ENCODE peak calls at places on chromosomes 1 and 21, in eight cellular contexts. N, X, H, A, U, S, V and W are unnamed samples.

GRCh38 chr1:198876371-198876871 is 237.6 kb downstream of the PTPRC start:
- DNase-seq in N (peak), X (peak), H (no peak), A (no peak), U (no peak), S (no peak), V (no peak), W (no peak)

GRCh38 chr1:204453141-204453772 is 41.3 kb downstream of the PIK3C2B start:
- DNase-seq in N (no peak), X (no peak), H (no peak), A (no peak), U (no peak), S (no peak), V (peak), W (no peak)

GRCh38 chr21:42941696-42942085 is 16.3 kb upstream of the ERVH48-1 start:
- DNase-seq in N (no peak), X (no peak), H (no peak), A (no peak), U (no peak), S (no peak), V (peak), W (peak)

GRCh38 chr1:162868972-162869371 is 8.0 kb upstream of the CCDC190 start:
- DNase-seq in N (no peak), X (no peak), H (no peak), A (no peak), U (no peak), S (no peak), V (no peak), W (no peak)

GRCh38 chr1:210031473-210031872 is 93.5 kb downstream of the SYT14 start:
- DNase-seq in N (no peak), X (no peak), H (no peak), A (no peak), U (no peak), S (no peak), V (no peak), W (no peak)

GRCh38 chr1:156592158-156592909 is 758 bp downstream of the NAXE start:
- DNase-seq in N (no peak), X (no peak), H (no peak), A (no peak), U (no peak), S (no peak), V (no peak), W (no peak)

GRCh38 chr1:41387667-41388091 is 26.4 kb downstream of the FOXO6 start:
- DNase-seq in N (peak), X (peak), H (peak), A (no peak), U (peak), S (peak), V (peak), W (peak)

GRCh38 chr1:54474500-54475235 is 68.5 kb upstream of the SSBP3 start:
- DNase-seq in N (peak), X (no peak), H (peak), A (no peak), U (no peak), S (no peak), V (no peak), W (no peak)

GRCh38 chr21:33359446-33359845 is 34.7 kb downstream of the IFNAR1 start:
- DNase-seq in N (no peak), X (no peak), H (no peak), A (no peak), U (no peak), S (no peak), V (no peak), W (no peak)

GRCh38 chr1:78533536-78533935 is 42.8 kb downstream of the PTGFR start:
- DNase-seq in N (no peak), X (no peak), H (no peak), A (no peak), U (no peak), S (no peak), V (no peak), W (no peak)

GRCh38 chr1:29826646-29827045 is 590.3 kb downstream of the PTPRU start:
- DNase-seq in N (no peak), X (no peak), H (no peak), A (no peak), U (no peak), S (no peak), V (no peak), W (no peak)

GRCh38 chr1:77399250-77400086 is 117.6 kb downstream of the AK5 start:
- DNase-seq in N (no peak), X (no peak), H (no peak), A (no peak), U (peak), S (no peak), V (no peak), W (no peak)

GRCh38 chr1:2047749-2048729 is 2.2 kb upstream of the PRKCZ start:
- DNase-seq in N (no peak), X (no peak), H (no peak), A (no peak), U (no peak), S (no peak), V (no peak), W (no peak)

GRCh38 chr1:21232044-21232443 is 55.3 kb upstream of the EIF4G3 start:
- DNase-seq in N (peak), X (peak), H (peak), A (no peak), U (peak), S (peak), V (no peak), W (no peak)

GRCh38 chr1:204032642-204033235 is 40.2 kb upstream of the SOX13 start:
- DNase-seq in N (no peak), X (no peak), H (no peak), A (no peak), U (no peak), S (no peak), V (no peak), W (no peak)

GRCh38 chr1:202233171-202233570 is 39.6 kb downstream of the LGR6 start:
- DNase-seq in N (no peak), X (no peak), H (no peak), A (no peak), U (no peak), S (no peak), V (peak), W (no peak)

GRCh38 chr1:114695430-114696093 is at the start of gene AMPD1:
- DNase-seq in N (no peak), X (no peak), H (peak), A (no peak), U (peak), S (no peak), V (no peak), W (no peak)

GRCh38 chr1:46198026-46198826 is at the start of gene POMGNT1:
- DNase-seq in N (peak), X (peak), H (peak), A (no peak), U (peak), S (peak), V (peak), W (peak)

GRCh38 chr21:43973634-43973955 is 38.5 kb upstream of the TRAPPC10 start:
- DNase-seq in N (no peak), X (no peak), H (no peak), A (no peak), U (no peak), S (no peak), V (no peak), W (no peak)

GRCh38 chr21:36425286-36425685 is 40.1 kb downstream of the CHAF1B start:
- DNase-seq in N (no peak), X (no peak), H (no peak), A (no peak), U (no peak), S (no peak), V (peak), W (no peak)

GRCh38 chr1:15957221-15958090 is 18.4 kb downstream of the ZBTB17 start:
- DNase-seq in N (peak), X (no peak), H (no peak), A (no peak), U (no peak), S (no peak), V (peak), W (no peak)

GRCh38 chr1:155893389-155894142 is 17.6 kb downstream of the RIT1 start:
- DNase-seq in N (peak), X (no peak), H (peak), A (no peak), U (peak), S (no peak), V (peak), W (no peak)

GRCh38 chr1:88650676-88651418 is 33.2 kb upstream of the PKN2 start:
- DNase-seq in N (no peak), X (no peak), H (no peak), A (no peak), U (peak), S (no peak), V (no peak), W (no peak)

GRCh38 chr21:41703857-41704501 is 62.9 kb downstream of the RIPK4 start:
- DNase-seq in N (no peak), X (no peak), H (no peak), A (no peak), U (no peak), S (peak), V (peak), W (no peak)

GRCh38 chr21:42176864-42177263 is 42.1 kb upstream of the ABCG1 start:
- DNase-seq in N (no peak), X (no peak), H (no peak), A (no peak), U (no peak), S (no peak), V (no peak), W (no peak)

GRCh38 chr1:8259498-8260290 is 58.2 kb upstream of the SLC45A1 start:
- DNase-seq in N (no peak), X (no peak), H (peak), A (peak), U (peak), S (peak), V (peak), W (peak)

GRCh38 chr1:151282883-151283725 is 1.0 kb downstream of the ZNF687 start:
- DNase-seq in N (peak), X (no peak), H (peak), A (no peak), U (no peak), S (peak), V (peak), W (peak)

GRCh38 chr1:207919523-207920210 is 8.7 kb upstream of the CD34 start:
- DNase-seq in N (no peak), X (no peak), H (no peak), A (no peak), U (peak), S (no peak), V (no peak), W (peak)